ENCODE peak calls at places on chromosomes 6 and 20, in nine cellular contexts. O is activated gamma-delta T cell treated with anti-CD3 and anti-CD28 coated beads, Interleukin-2, amount 50 U/mL, for 16 hours; D is right cardiac atrium; W is amniotic stem cell; S is amygdala; L is activated naive CD8-positive, alpha-beta T cell treated with anti-CD3 and anti-CD28 coated beads for 36 hours; C is CD8-positive, alpha-beta memory T cell; P is stimulated activated CD4-positive, alpha-beta T cell treated with anti-CD3 and anti-CD28 coated beads, Interleukin-1b, Interleukin-23, amount 100 ng/mL, for 24 hours; A is cardiac fibroblast. T is an unnamed sample.

GRCh38 chr6:32432050-32432450 is 7.6 kb upstream of the HLA-DRA start:
- DNase-seq in O (no peak), D (no peak), W (no peak), S (no peak), L (no peak), C (no peak), P (no peak), A (peak; percentile 63), T (no peak)

GRCh38 chr6:11889574-11889973 is 111.0 kb upstream of the ADTRP start:
- DNase-seq in O (no peak), D (no peak), W (no peak), S (no peak), L (no peak), C (no peak), P (no peak), A (no peak), T (no peak)

GRCh38 chr6:111759413-111759835 is 113.8 kb downstream of the FYN start:
- DNase-seq in O (no peak), D (no peak), W (no peak), S (no peak), L (no peak), C (peak; percentile 57), P (no peak), A (no peak), T (peak; percentile 77)

GRCh38 chr6:89944826-89945407 is 50.6 kb downstream of the GJA10 start:
- DNase-seq in O (no peak), D (no peak), W (no peak), S (no peak), L (no peak), C (no peak), P (no peak), A (peak; percentile 41), T (no peak)

GRCh38 chr20:23629017-23629541 is 8.7 kb downstream of the CST3 start:
- DNase-seq in O (no peak), D (peak; percentile 74), W (no peak), S (no peak), L (no peak), C (no peak), P (no peak), A (peak; percentile 95), T (no peak)

GRCh38 chr6:6654599-6655575 is 66.4 kb downstream of the LY86 start:
- DNase-seq in O (no peak), D (peak; percentile 72), W (no peak), S (no peak), L (peak; percentile 69), C (no peak), P (no peak), A (peak; percentile 77), T (no peak)

GRCh38 chr6:117498159-117498558 is 15.7 kb downstream of the DCBLD1 start:
- DNase-seq in O (no peak), D (no peak), W (peak; percentile 29), S (no peak), L (no peak), C (no peak), P (no peak), A (peak; percentile 84), T (no peak)

GRCh38 chr20:38157635-38158495 is 7.2 kb downstream of the TGM2 start:
- DNase-seq in O (no peak), D (peak; percentile 84), W (no peak), S (no peak), L (no peak), C (no peak), P (no peak), A (peak; percentile 26), T (no peak)

GRCh38 chr6:34343823-34344222 is 48.6 kb downstream of the NUDT3 start:
- DNase-seq in O (no peak), D (no peak), W (no peak), S (no peak), L (no peak), C (no peak), P (no peak), A (no peak), T (no peak)

GRCh38 chr6:75381878-75382633 is 97.5 kb upstream of the TMEM30A start:
- DNase-seq in O (no peak), D (no peak), W (no peak), S (no peak), L (no peak), C (no peak), P (no peak), A (no peak), T (no peak)

T was measured in stimulated activated effector memory CD8-positive, alpha-beta T cell treated with anti-CD3 and anti-CD28 coated beads, Interleukin-12 subunit alpha, Interleukin-12 subunit beta, amount 100 ng/mL, for 72 hours.